ENCODE peak calls at places on chromosomes 3 and 15, in seven cellular contexts. M, Y, Z, N, A, H and S are unnamed samples.

GRCh38 chr3:82163907-82164520 is 402.6 kb upstream of the GBE1 start:
- DNase-seq in M (no peak), Y (no peak), Z (no peak), N (no peak), A (no peak), H (no peak), S (peak; percentile 33)

GRCh38 chr3:74447221-74447620 is 167.2 kb downstream of the CNTN3 start:
- DNase-seq in M (no peak), Y (no peak), Z (no peak), N (no peak), A (no peak), H (no peak), S (no peak)

GRCh38 chr15:86743283-86743903 is 663.7 kb downstream of the AGBL1 start:
- DNase-seq in M (no peak), Y (no peak), Z (peak; percentile 35), N (peak; percentile 38), A (no peak), H (no peak), S (no peak)

GRCh38 chr3:156918746-156919145 is 92.6 kb downstream of the LEKR1 start:
- DNase-seq in M (no peak), Y (no peak), Z (no peak), N (no peak), A (no peak), H (no peak), S (no peak)

GRCh38 chr3:126153695-126154360 is 26.6 kb downstream of the ALDH1L1 start:
- DNase-seq in M (peak; percentile 46), Y (no peak), Z (no peak), N (no peak), A (no peak), H (no peak), S (no peak)

GRCh38 chr3:128496019-128496601 is 3.1 kb upstream of the GATA2 start:
- DNase-seq in M (peak; percentile 38), Y (no peak), Z (no peak), N (no peak), A (peak; percentile 25), H (no peak), S (no peak)

GRCh38 chr3:114206342-114206741 is 27.5 kb upstream of the DRD3 start:
- DNase-seq in M (no peak), Y (no peak), Z (no peak), N (no peak), A (no peak), H (no peak), S (no peak)

GRCh38 chr3:127052121-127052561 is 69.2 kb downstream of the PLXNA1 start:
- DNase-seq in M (peak; percentile 76), Y (no peak), Z (no peak), N (no peak), A (no peak), H (no peak), S (no peak)

GRCh38 chr3:155949464-155950217 is 79.2 kb downstream of the GMPS start:
- DNase-seq in M (no peak), Y (no peak), Z (no peak), N (no peak), A (no peak), H (no peak), S (no peak)

GRCh38 chr15:99385865-99386264 is 134.6 kb downstream of the LRRC28 start:
- DNase-seq in M (no peak), Y (no peak), Z (no peak), N (no peak), A (peak; percentile 77), H (peak; percentile 22), S (peak; percentile 47)

GRCh38 chr3:149579838-149580542 is 77.8 kb downstream of the WWTR1 start:
- DNase-seq in M (no peak), Y (no peak), Z (no peak), N (no peak), A (no peak), H (peak; percentile 56), S (no peak)

GRCh38 chr3:67518196-67518595 is 136.2 kb downstream of the SUCLG2 start:
- DNase-seq in M (no peak), Y (no peak), Z (no peak), N (no peak), A (no peak), H (no peak), S (no peak)

GRCh38 chr15:62961134-62961533 is 81.4 kb upstream of the TPM1 start:
- DNase-seq in M (no peak), Y (no peak), Z (no peak), N (no peak), A (no peak), H (no peak), S (no peak)

GRCh38 chr3:98722389-98722788 is 40.8 kb upstream of the ST3GAL6 start:
- DNase-seq in M (no peak), Y (no peak), Z (no peak), N (no peak), A (no peak), H (no peak), S (no peak)

GRCh38 chr3:103949690-103950089 is 1417.0 kb upstream of the ALCAM start:
- DNase-seq in M (no peak), Y (no peak), Z (no peak), N (no peak), A (no peak), H (no peak), S (no peak)

GRCh38 chr15:68410466-68411200 is 21.3 kb downstream of the ITGA11 start:
- DNase-seq in M (no peak), Y (no peak), Z (no peak), N (no peak), A (peak; percentile 19), H (no peak), S (no peak)

GRCh38 chr15:71237456-71238188 is 122.4 kb downstream of the THSD4 start:
- DNase-seq in M (no peak), Y (peak; percentile 92), Z (no peak), N (no peak), A (peak; percentile 94), H (peak; percentile 99), S (peak; percentile 97)

GRCh38 chr15:37581866-37582532 is 352.4 kb upstream of the TMCO5A start:
- DNase-seq in M (no peak), Y (no peak), Z (no peak), N (no peak), A (no peak), H (no peak), S (no peak)

GRCh38 chr3:131549340-131549739 is 46.6 kb upstream of the MRPL3 start:
- DNase-seq in M (no peak), Y (no peak), Z (peak; percentile 9), N (no peak), A (no peak), H (no peak), S (peak; percentile 26)

GRCh38 chr15:24857777-24858176 is 97.0 kb upstream of the SNRPN start:
- DNase-seq in M (no peak), Y (no peak), Z (no peak), N (no peak), A (no peak), H (no peak), S (no peak)

GRCh38 chr15:80727196-80727595 is 32.1 kb downstream of the ABHD17C start:
- DNase-seq in M (no peak), Y (no peak), Z (no peak), N (no peak), A (no peak), H (peak; percentile 16), S (no peak)

GRCh38 chr3:72287941-72288340 is 503.0 kb upstream of the PROK2 start:
- DNase-seq in M (no peak), Y (no peak), Z (no peak), N (no peak), A (no peak), H (no peak), S (no peak)

GRCh38 chr3:72285483-72285882 is 500.5 kb upstream of the PROK2 start:
- DNase-seq in M (no peak), Y (no peak), Z (no peak), N (no peak), A (no peak), H (no peak), S (no peak)

GRCh38 chr3:72290859-72291641 is 506.1 kb upstream of the PROK2 start:
- DNase-seq in M (no peak), Y (no peak), Z (no peak), N (no peak), A (no peak), H (no peak), S (no peak)

GRCh38 chr3:72289708-72290104 is 504.8 kb upstream of the PROK2 start:
- DNase-seq in M (no peak), Y (no peak), Z (no peak), N (no peak), A (no peak), H (no peak), S (no peak)

GRCh38 chr3:72288955-72289707 is 504.2 kb upstream of the PROK2 start:
- DNase-seq in M (peak; percentile 70), Y (peak; percentile 47), Z (no peak), N (no peak), A (peak; percentile 52), H (peak; percentile 17), S (peak; percentile 84)
- H3K4me3 ChIP-seq in M (no peak overlapping the region), Y (no peak overlapping the region), Z (no peak overlapping the region), N (peak overlapping the region; percentile 45), A (no peak overlapping the region), H (peak overlapping the region; percentile 22), S (no peak overlapping the region)

GRCh38 chr3:140756240-140757016 is 78.6 kb downstream of the TRIM42 start:
- DNase-seq in M (no peak), Y (no peak), Z (no peak), N (no peak), A (no peak), H (no peak), S (no peak)
- H3K4me3 ChIP-seq in M (no peak overlapping the region), Y (no peak overlapping the region), Z (no peak overlapping the region), N (no peak overlapping the region), A (no peak overlapping the region), H (no peak overlapping the region), S (no peak overlapping the region)

GRCh38 chr15:39578851-39579486 is 1.9 kb upstream of the THBS1 start:
- DNase-seq in M (peak; percentile 67), Y (peak; percentile 11), Z (no peak), N (no peak), A (no peak), H (no peak), S (no peak)
- H3K4me3 ChIP-seq in M (no peak overlapping the region), Y (no peak overlapping the region), Z (no peak overlapping the region), N (no peak overlapping the region), A (no peak overlapping the region), H (no peak overlapping the region), S (peak overlapping the region; percentile 25)

DNA sequence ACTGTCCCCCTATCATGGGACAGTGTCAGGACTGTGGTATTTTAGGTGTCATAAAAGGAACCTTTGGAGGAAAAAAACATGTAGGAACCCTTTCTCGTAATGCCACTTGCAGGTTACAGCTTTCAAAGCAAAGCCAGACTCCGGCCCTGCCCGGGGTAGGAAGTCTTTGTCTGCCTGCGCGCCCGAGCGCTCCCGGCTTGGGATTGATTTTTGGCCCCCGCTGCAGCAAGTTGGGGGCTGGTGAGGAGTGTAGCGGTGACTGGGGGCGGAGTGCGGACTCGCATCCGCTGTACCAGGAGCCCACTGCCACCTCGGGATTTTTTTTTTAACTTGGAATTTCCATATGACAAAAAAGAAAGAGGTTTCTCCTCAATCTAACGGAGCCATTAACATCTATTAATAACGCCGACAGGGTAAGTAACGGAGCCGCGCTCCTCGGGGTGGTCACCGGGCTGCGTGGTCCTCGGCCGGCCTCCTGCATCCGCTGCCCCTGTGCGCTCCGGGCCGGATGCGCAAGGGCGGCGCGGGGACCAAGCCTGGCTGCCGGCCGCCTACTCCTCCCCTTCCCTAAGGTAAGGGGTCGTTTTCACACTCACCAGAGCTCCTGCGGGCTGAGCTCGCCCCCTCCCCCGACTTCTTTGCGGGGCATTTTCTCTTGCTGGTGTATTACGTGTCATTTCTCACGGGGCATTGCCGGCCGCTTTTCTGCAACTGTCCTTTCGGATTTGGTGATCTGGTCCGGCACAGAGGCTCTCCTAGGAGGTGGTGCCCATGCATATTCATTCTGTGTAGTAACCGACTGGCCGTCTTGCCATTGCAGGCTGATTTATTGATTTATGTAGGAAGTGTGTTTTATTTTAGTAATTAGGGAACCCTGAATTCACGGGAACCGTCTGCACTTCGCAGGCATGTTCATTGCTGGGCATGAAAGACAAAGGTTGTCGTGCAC is 219.8 kb upstream of the TOPAZ1 start:
- DNase-seq in M (no peak), Y (no peak), Z (no peak), N (no peak), A (no peak), H (no peak), S (no peak)
- H3K4me3 ChIP-seq in M (no peak overlapping the region), Y (peak overlapping the region; percentile 66), Z (no peak overlapping the region), N (no peak overlapping the region), A (no peak overlapping the region), H (peak overlapping the region; percentile 58), S (peak overlapping the region; percentile 40)